ENCODE peak calls at places on chromosomes 4 and X, in four cellular contexts. K is choroid plexus epithelial cell, F is fibroblast of mammary gland, B is cardiac muscle cell. A is an unnamed sample.

GRCh38 chr4:147924604-147925412 is 192.9 kb downstream of the ARHGAP10 start:
- DNase-seq in B (peak), F (peak), K (peak), A (peak)

GRCh38 chr4:142129931-142130330 is 493.5 kb downstream of the IL15 start:
- DNase-seq in K (no peak), F (no peak), B (no peak), A (no peak)

GRCh38 chrX:96004386-96004785 is 680.3 kb upstream of the DIAPH2 start:
- DNase-seq in B (no peak), K (peak), F (peak), A (peak)

GRCh38 chr4:126986828-126987227 is 645.9 kb upstream of the INTU start:
- DNase-seq in F (peak), K (peak), B (no peak), A (peak)

GRCh38 chrX:79325263-79325958 is 41.7 kb downstream of the ITM2A start:
- DNase-seq in K (no peak), B (no peak), F (no peak), A (no peak)

GRCh38 chr4:168208957-168209614 is 109.5 kb downstream of the DDX60 start:
- DNase-seq in B (no peak), F (no peak), K (no peak), A (no peak)

GRCh38 chrX:38335382-38335781 is 8.1 kb upstream of the RPGR start:
- DNase-seq in F (no peak), K (peak), B (no peak), A (no peak)

GRCh38 chrX:69021095-69021494 is 144.2 kb downstream of the PJA1 start:
- DNase-seq in K (no peak), B (no peak), F (no peak), A (no peak)

GRCh38 chr4:125529071-125529470 is 214.3 kb downstream of the FAT4 start:
- DNase-seq in B (no peak), F (peak), K (peak), A (peak)

DNA sequence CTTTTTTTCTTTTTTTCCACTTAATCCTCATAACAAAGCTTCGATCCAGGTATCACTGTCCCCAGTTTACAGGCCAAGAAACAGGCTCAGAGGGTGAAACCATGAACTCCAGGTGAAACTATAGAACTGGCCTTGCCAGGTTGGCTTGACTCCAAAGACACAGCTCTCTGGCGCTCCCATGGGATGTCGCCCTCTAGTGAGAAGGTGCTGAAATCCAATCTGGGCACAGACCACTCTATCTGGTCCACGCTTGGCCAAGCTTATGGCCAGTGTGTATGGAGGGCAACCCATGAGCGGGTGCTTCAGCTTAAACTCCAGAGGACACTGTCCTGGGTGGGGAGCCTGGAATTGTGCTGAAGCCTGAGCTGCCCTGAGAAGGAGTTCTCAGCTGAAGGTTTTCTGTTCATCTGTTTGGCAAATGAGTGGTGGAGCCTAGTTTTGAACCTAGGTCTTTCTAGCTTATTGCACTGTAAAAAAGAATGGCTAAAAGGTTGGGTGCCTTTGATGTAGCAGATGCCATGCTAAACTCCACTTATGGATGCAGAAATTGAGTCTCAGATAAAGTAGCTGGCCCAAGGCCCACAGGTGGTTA is 70.5 kb downstream of the SEL1L3 start:
- DNase-seq in B (peak), F (no peak), K (peak), A (no peak)
- TF ChIP-seq CTCF in B (peak), F (peak), K (peak), A (peak)

GRCh38 chrX:47574096-47574553 is 8.1 kb upstream of the TIMP1 start:
- DNase-seq in B (peak), F (no peak), K (no peak), A (no peak)
- H3K4me3 ChIP-seq in B (peak), F (no peak), K (peak), A (no peak)

GRCh38 chr4:102390438-102390837 is 45.2 kb upstream of the SLC39A8 start:
- DNase-seq in K (peak), B (no peak), F (peak), A (peak)
- TF ChIP-seq CTCF in K (no peak), B (no peak), F (peak), A (peak)

GRCh38 chr4:56301181-56302076 is 85.9 kb downstream of the AASDH start:
- DNase-seq in K (peak), B (peak), F (peak), A (peak)
- H3K4me3 ChIP-seq in K (no peak), B (no peak), F (no peak), A (no peak)

GRCh38 chr4:29081230-29081955 is 1638.8 kb upstream of the PCDH7 start:
- DNase-seq in B (no peak), K (peak), F (peak), A (peak)
- TF ChIP-seq CTCF in B (no peak), K (peak), F (peak), A (no peak)

GRCh38 chr4:120730777-120731320 is 191.7 kb downstream of the PRDM5 start:
- DNase-seq in K (no peak), B (peak), F (no peak), A (no peak)
- H3K4me3 ChIP-seq in K (no peak), B (no peak), F (no peak), A (no peak)

GRCh38 chrX:85107407-85107806 is 103.7 kb downstream of the APOOL start:
- DNase-seq in K (no peak), B (no peak), F (peak), A (peak)

GRCh38 chrX:85112270-85112669 is 108.6 kb downstream of the APOOL start:
- DNase-seq in K (no peak), F (no peak), B (no peak), A (no peak)

GRCh38 chrX:85111347-85111746 is 107.7 kb downstream of the APOOL start:
- DNase-seq in F (peak), B (peak), K (peak), A (peak)

GRCh38 chrX:85108165-85108564 is 104.5 kb downstream of the APOOL start:
- DNase-seq in B (no peak), F (peak), K (no peak), A (peak)

GRCh38 chrX:85109235-85109634 is 105.6 kb downstream of the APOOL start:
- DNase-seq in B (no peak), F (peak), K (peak), A (peak)
- TF ChIP-seq CTCF in B (peak), F (peak), K (peak), A (peak)

DNA sequence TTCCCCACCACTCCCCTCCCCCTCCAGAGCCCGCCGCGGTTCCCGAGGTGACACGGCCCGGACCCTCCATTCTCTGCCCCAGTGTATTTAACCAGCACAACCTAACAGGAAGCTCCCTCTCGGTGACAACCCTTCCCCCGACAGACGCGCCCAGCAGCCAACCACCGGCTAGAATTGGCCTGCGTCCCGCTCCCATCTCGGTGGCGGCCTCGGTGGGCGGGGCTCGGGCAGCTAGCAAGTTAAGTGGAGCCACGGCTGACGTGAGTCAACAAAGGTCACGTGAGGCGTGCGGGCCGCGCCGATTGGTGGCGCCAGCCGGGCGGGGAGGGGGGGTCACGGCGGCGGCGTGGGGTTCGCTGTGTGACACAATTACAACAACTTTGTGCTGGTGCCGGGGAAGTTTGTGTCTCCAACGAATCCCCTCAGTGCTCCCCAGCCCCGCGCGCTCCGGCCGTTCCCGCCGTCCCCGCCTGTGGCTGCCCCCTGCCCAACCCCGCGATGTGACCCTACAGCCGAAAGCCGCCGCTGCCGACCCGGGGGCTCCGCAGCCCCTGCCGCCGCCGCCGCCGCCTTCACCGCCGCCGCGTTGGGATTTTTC is at the start of gene KDM6A:
- DNase-seq in K (peak), F (peak), B (peak), A (peak)
- H3K4me3 ChIP-seq in K (peak), F (peak), B (peak), A (peak)

DNA sequence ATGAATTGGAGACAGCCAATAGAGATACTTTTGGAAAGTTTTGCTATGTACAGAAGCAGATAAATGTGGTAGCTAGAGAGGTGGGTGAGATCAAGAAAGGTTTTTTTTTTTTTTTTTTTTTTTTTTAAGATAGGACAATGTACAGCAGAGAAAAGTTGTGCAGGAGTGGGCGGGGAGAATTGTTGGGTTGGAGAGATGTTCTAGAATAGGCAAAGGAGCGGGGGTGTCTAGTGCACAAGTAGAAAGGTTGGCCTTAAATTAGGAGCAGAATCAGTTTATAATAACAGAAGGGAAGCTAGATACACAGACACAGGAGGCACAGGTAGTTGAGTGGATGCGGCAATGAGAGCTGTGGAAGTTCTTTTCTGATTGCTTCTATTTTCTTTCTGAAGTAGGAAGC is 66.2 kb upstream of the PGK1 start:
- DNase-seq in B (no peak), K (no peak), F (no peak), A (no peak)
- TF ChIP-seq CTCF in B (no peak), K (no peak), F (no peak), A (no peak)

GRCh38 chrX:137427813-137428212 is 138.1 kb upstream of the ZIC3 start:
- DNase-seq in K (peak), B (peak), F (no peak), A (peak)
- H3K4me3 ChIP-seq in K (peak), B (peak), F (peak), A (peak)

A was measured in cardiac fibroblast.